ENCODE peak calls at places on chromosomes 7 and 10, in nine cellular contexts. F, S, D, V, M, P, J, B and O are unnamed samples.
A peak's percentile ranks its signal among the peaks of the same experiment; 100 is the strongest.

GRCh38 chr7:38374507-38374906 is 101.1 kb upstream of the TARP start:
- DNase-seq in F (no peak), S (no peak), D (peak; percentile 12), V (peak; percentile 11), M (no peak), P (peak; percentile 52), J (no peak), B (peak; percentile 34), O (peak; percentile 42)

GRCh38 chr7:92517626-92518025 is 10.7 kb downstream of the PEX1 start:
- DNase-seq in F (no peak), S (no peak), D (peak; percentile 3), V (no peak), M (no peak), P (peak; percentile 14), J (no peak), B (peak; percentile 64), O (peak; percentile 3)

GRCh38 chr7:47763063-47763974 is 181.4 kb upstream of the TNS3 start:
- DNase-seq in F (no peak), S (peak; percentile 26), D (peak; percentile 92), V (peak; percentile 100), M (peak; percentile 65), P (peak; percentile 96), J (no peak), B (peak; percentile 96), O (peak; percentile 97)

GRCh38 chr10:93813507-93814465 is 56.0 kb downstream of the LGI1 start:
- DNase-seq in F (peak; percentile 78), S (peak; percentile 73), D (peak; percentile 37), V (peak; percentile 32), M (no peak), P (peak; percentile 46), J (no peak), B (peak; percentile 41), O (peak; percentile 22)

GRCh38 chr7:159020987-159021386 is 123.7 kb downstream of the VIPR2 start:
- DNase-seq in F (no peak), S (no peak), D (no peak), V (peak; percentile 54), M (no peak), P (no peak), J (no peak), B (no peak), O (no peak)

GRCh38 chr10:11045995-11046394 is 28.3 kb downstream of the CELF2 start:
- DNase-seq in F (no peak), S (no peak), D (no peak), V (no peak), M (no peak), P (peak; percentile 45), J (no peak), B (no peak), O (no peak)

GRCh38 chr10:132370426-132371340 is 26.3 kb upstream of the PWWP2B start:
- DNase-seq in F (peak; percentile 64), S (no peak), D (no peak), V (no peak), M (no peak), P (no peak), J (no peak), B (no peak), O (no peak)

GRCh38 chr7:51045319-51046102 is 262.8 kb upstream of the GRB10 start:
- DNase-seq in F (no peak), S (no peak), D (peak; percentile 96), V (peak; percentile 23), M (no peak), P (peak; percentile 82), J (no peak), B (peak; percentile 82), O (peak; percentile 94)

GRCh38 chr10:32190890-32191491 is 134.8 kb upstream of the KIF5B start:
- DNase-seq in F (no peak), S (no peak), D (peak; percentile 28), V (peak; percentile 25), M (no peak), P (peak; percentile 47), J (no peak), B (peak; percentile 36), O (peak; percentile 49)

GRCh38 chr7:128136215-128136597 is 104.9 kb upstream of the LEP start:
- DNase-seq in F (no peak), S (no peak), D (no peak), V (no peak), M (no peak), P (no peak), J (no peak), B (no peak), O (no peak)

GRCh38 chr10:132612571-132613504 is 75.3 kb downstream of the INPP5A start:
- DNase-seq in F (peak; percentile 53), S (no peak), D (no peak), V (no peak), M (no peak), P (no peak), J (peak; percentile 60), B (peak; percentile 32), O (peak; percentile 32)

GRCh38 chr7:2596636-2597635 is 34.9 kb upstream of the TTYH3 start:
- DNase-seq in F (no peak), S (no peak), D (no peak), V (no peak), M (no peak), P (no peak), J (no peak), B (no peak), O (no peak)

GRCh38 chr10:11600280-11600679 is 11.2 kb downstream of the USP6NL start:
- DNase-seq in F (no peak), S (no peak), D (no peak), V (no peak), M (no peak), P (no peak), J (no peak), B (no peak), O (no peak)

GRCh38 chr10:124717911-124718734 is 26.1 kb downstream of the FAM53B start:
- DNase-seq in F (peak; percentile 85), S (no peak), D (peak; percentile 50), V (no peak), M (peak; percentile 68), P (no peak), J (no peak), B (no peak), O (no peak)

GRCh38 chr7:80087051-80087767 is 47.4 kb upstream of the GNAI1 start:
- DNase-seq in F (no peak), S (no peak), D (peak; percentile 93), V (no peak), M (no peak), P (peak; percentile 38), J (no peak), B (peak; percentile 82), O (peak; percentile 92)

GRCh38 chr10:77836299-77836820 is 90.2 kb downstream of the DLG5 start:
- DNase-seq in F (peak; percentile 89), S (peak; percentile 68), D (no peak), V (no peak), M (no peak), P (no peak), J (no peak), B (peak; percentile 22), O (peak; percentile 58)

GRCh38 chr10:117001144-117001543 is 3.8 kb downstream of the SHTN1 start:
- DNase-seq in F (no peak), S (no peak), D (no peak), V (no peak), M (no peak), P (no peak), J (no peak), B (no peak), O (no peak)

DNA sequence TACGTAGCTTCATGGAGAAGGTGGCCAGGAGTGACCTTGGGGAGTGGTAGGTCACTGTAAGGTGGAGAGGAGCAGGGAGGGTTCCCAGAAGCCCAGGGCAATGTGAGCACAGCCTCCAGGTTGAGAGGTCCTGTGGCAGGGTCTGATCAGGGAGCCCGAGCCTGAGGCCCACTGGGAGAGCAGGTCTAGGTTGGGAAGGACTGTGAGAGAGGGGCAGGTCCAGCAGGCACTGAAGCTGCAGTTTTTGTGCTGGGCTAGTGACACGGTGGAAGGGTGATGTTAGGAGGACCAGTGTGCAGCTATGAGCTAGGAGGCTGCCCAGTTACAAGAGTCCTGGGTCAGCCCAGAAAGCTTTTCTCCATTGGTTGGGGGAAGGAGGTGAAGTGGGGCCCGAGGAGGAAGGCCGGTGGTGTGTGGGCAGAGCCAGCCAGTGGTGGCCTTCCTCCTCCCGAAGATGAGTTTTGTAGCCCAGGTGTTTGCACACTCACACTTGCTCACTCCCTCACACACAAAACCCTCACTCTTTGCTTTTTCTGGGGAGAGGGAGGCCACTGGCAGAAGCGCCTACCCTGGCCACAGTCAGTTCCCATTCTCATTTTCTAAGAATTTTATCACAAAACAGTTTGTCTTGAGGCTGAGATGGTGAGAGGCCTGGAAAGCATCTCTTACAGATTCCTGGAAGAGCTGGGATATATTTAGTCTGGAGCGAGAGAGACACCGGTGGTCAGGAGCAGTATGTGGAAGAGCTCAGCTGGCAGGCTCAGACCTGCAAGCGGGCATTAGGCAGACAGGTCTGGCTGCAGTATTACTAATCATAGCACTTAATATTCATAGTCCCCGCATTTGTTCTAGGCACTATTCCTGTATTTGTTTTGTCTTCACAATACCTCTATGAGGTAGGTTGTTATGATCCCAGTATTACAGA is 57.1 kb downstream of the ZNF467 start:
- DNase-seq in F (peak; percentile 77), S (no peak), D (peak; percentile 22), V (no peak), M (no peak), P (no peak), J (peak; percentile 73), B (peak; percentile 23), O (no peak)
- TF ChIP-seq CTCF in F (no peak), S (no peak), D (no peak), V (peak; percentile 11), M (no peak), P (no peak), J (no peak), B (peak; percentile 25), O (no peak)

GRCh38 chr7:1227814-1228534 is 4.7 kb upstream of the UNCX start:
- DNase-seq in F (no peak), S (no peak), D (no peak), V (no peak), M (no peak), P (no peak), J (no peak), B (no peak), O (no peak)
- H3K4me3 ChIP-seq in F (no peak overlapping the region), S (no peak overlapping the region), D (no peak overlapping the region), V (no peak overlapping the region), M (no peak overlapping the region), P (no peak overlapping the region), J (no peak overlapping the region), B (no peak overlapping the region), O (no peak overlapping the region)

DNA sequence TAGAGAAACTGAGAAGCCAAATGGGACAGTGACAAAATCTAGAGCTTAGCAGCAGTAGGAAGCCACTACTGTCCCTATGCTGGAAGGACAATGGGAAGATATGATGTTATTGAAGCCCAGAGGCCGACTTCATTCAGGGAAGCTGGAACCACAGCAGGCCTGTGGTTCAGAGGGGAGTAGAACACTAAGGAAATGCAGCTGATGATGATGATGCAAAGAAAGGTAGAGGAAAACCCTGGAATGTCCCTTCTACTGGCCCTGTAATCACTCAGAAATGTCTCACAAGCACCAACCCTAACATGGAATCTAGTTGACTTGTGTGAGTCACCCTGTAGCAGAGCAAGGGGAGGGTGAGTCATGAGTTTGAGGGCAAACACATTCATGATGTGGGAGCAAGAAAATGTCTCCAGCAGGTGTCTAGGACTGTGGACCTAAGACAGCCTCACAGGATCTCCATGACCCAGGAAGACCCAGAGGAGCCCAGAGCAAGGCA is 37.1 kb upstream of the LRRC17 start:
- DNase-seq in F (no peak), S (no peak), D (peak; percentile 100), V (peak; percentile 82), M (no peak), P (peak; percentile 99), J (peak; percentile 75), B (peak; percentile 100), O (peak; percentile 93)
- TF ChIP-seq CTCF in F (no peak), S (no peak), D (no peak), V (no peak), M (no peak), P (peak; percentile 5), J (no peak), B (peak; percentile 16), O (no peak)

DNA sequence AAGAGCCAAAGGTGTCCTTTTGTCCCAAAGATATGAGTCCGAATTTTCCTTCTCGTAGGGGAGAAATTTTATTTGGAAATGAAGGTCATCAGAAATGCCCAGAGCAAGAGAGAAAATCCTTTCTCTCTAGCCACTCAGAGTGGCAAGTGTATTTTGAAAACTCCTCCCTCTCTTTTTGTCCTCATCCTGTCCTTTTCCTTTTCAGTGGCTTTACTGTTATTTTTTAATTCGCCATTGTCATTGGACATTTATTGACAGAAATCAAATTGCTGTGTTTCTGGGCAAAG is 39.6 kb downstream of the TET1 start:
- DNase-seq in F (no peak), S (no peak), D (no peak), V (no peak), M (no peak), P (no peak), J (no peak), B (no peak), O (no peak)
- H3K4me3 ChIP-seq in F (peak overlapping the region; percentile 54), S (peak overlapping the region; percentile 25), D (peak overlapping the region; percentile 43), V (peak overlapping the region; percentile 58), M (peak overlapping the region; percentile 37), P (peak overlapping the region; percentile 47), J (peak overlapping the region; percentile 72), B (peak overlapping the region; percentile 42), O (peak overlapping the region; percentile 48)